ENCODE peak calls at places on chromosomes 4 and X, in nine cellular contexts. T, U, Z, X, V, F, J, N and E are unnamed samples.

GRCh38 chrX:1249101-1249887 is 19.3 kb upstream of the CSF2RA start:
- DNase-seq in U (peak; percentile 97), T (no peak), Z (no peak), V (peak; percentile 40), F (peak; percentile 79), N (peak; percentile 36), X (peak; percentile 82), J (peak; percentile 36), E (peak; percentile 67)

GRCh38 chr4:118158946-118159345 is 124.7 kb downstream of the NDST3 start:
- DNase-seq in U (no peak), X (peak; percentile 5), F (no peak), Z (no peak), J (no peak), T (no peak), V (no peak), N (no peak), E (no peak)

GRCh38 chr4:153465583-153465921 is 608 bp upstream of the TMEM131L start:
- DNase-seq in X (peak; percentile 54), Z (peak; percentile 16), U (peak; percentile 66), T (peak; percentile 56), J (peak; percentile 55), N (peak; percentile 75), F (no peak), V (peak; percentile 65), E (peak; percentile 75)

GRCh38 chr4:8153441-8153840 is 5.2 kb downstream of the ABLIM2 start:
- DNase-seq in V (no peak), N (no peak), T (no peak), X (no peak), U (no peak), F (no peak), J (no peak), Z (no peak), E (no peak)

GRCh38 chr4:118112647-118113046 is 78.4 kb downstream of the NDST3 start:
- DNase-seq in V (no peak), J (no peak), F (no peak), N (peak; percentile 10), T (no peak), Z (no peak), X (no peak), U (no peak), E (no peak)

GRCh38 chrX:6500717-6501116 is 34.2 kb downstream of the VCX3A start:
- DNase-seq in N (no peak), U (no peak), J (no peak), T (no peak), V (no peak), Z (no peak), X (no peak), F (no peak), E (no peak)

GRCh38 chr4:74738756-74739155 is 55.6 kb downstream of the BTC start:
- DNase-seq in X (no peak), T (no peak), Z (no peak), F (no peak), V (peak; percentile 89), J (no peak), U (no peak), N (peak; percentile 19), E (no peak)

GRCh38 chr4:187357861-187358260 is 634.2 kb upstream of the FAT1 start:
- DNase-seq in Z (no peak), X (no peak), V (no peak), F (no peak), N (no peak), U (no peak), J (no peak), T (no peak), E (no peak)

GRCh38 chr4:4985844-4986243 is 33.4 kb downstream of the CYTL1 start:
- DNase-seq in N (peak; percentile 52), X (peak; percentile 42), T (no peak), V (peak; percentile 16), Z (no peak), J (no peak), U (peak; percentile 65), F (no peak), E (peak; percentile 49)

GRCh38 chrX:70293621-70294020 is 3.7 kb downstream of the KIF4A start:
- DNase-seq in Z (no peak), U (no peak), F (no peak), J (no peak), X (no peak), T (no peak), N (peak; percentile 30), V (no peak), E (no peak)

GRCh38 chrX:29044802-29045201 is 457.6 kb downstream of the IL1RAPL1 start:
- DNase-seq in T (no peak), J (no peak), V (peak; percentile 24), U (no peak), F (no peak), X (no peak), Z (no peak), N (no peak), E (no peak)

GRCh38 chr4:19486400-19486799 is 765.3 kb upstream of the SLIT2 start:
- DNase-seq in J (no peak), T (no peak), F (no peak), V (no peak), X (peak; percentile 5), U (no peak), Z (no peak), N (no peak), E (no peak)

GRCh38 chr4:113114884-113115283 is 65.4 kb downstream of the ANK2 start:
- DNase-seq in Z (no peak), U (peak; percentile 23), F (no peak), J (no peak), V (no peak), T (no peak), N (no peak), X (no peak), E (no peak)

GRCh38 chrX:10615931-10616780 is 4.2 kb downstream of the MID1 start:
- DNase-seq in J (peak; percentile 58), Z (no peak), X (peak; percentile 75), N (peak; percentile 53), V (peak; percentile 73), F (peak; percentile 51), U (peak; percentile 84), T (peak; percentile 44), E (peak; percentile 77)

GRCh38 chr4:128574706-128575105 is 234.8 kb upstream of the JADE1 start:
- DNase-seq in Z (peak; percentile 40), J (peak; percentile 90), T (peak; percentile 80), N (peak; percentile 58), F (peak; percentile 59), U (peak; percentile 92), X (peak; percentile 86), V (no peak), E (peak; percentile 97)

GRCh38 chr4:159227984-159228383 is 125.1 kb downstream of the RAPGEF2 start:
- DNase-seq in T (no peak), V (peak; percentile 89), J (peak; percentile 59), U (peak; percentile 94), Z (peak; percentile 48), F (no peak), N (peak; percentile 82), X (peak; percentile 63), E (no peak)

GRCh38 chr4:81255524-81255923 is 40.5 kb upstream of the PRKG2 start:
- DNase-seq in T (no peak), U (no peak), F (no peak), J (no peak), V (peak; percentile 80), N (peak; percentile 90), Z (no peak), X (no peak), E (no peak)

GRCh38 chr4:185201983-185202962 is 1.5 kb downstream of the CFAP97 start:
- DNase-seq in Z (no peak), U (peak; percentile 96), F (no peak), X (peak; percentile 32), J (peak; percentile 39), V (peak; percentile 45), T (peak; percentile 55), N (peak; percentile 30), E (no peak)
- H3K4me3 ChIP-seq in Z (peak overlapping the region; percentile 63), U (no peak overlapping the region), F (no peak overlapping the region), X (peak overlapping the region; percentile 76), J (no peak overlapping the region), V (peak overlapping the region; percentile 90), T (peak overlapping the region; percentile 70), N (peak overlapping the region; percentile 88), E (peak overlapping the region; percentile 79)

DNA sequence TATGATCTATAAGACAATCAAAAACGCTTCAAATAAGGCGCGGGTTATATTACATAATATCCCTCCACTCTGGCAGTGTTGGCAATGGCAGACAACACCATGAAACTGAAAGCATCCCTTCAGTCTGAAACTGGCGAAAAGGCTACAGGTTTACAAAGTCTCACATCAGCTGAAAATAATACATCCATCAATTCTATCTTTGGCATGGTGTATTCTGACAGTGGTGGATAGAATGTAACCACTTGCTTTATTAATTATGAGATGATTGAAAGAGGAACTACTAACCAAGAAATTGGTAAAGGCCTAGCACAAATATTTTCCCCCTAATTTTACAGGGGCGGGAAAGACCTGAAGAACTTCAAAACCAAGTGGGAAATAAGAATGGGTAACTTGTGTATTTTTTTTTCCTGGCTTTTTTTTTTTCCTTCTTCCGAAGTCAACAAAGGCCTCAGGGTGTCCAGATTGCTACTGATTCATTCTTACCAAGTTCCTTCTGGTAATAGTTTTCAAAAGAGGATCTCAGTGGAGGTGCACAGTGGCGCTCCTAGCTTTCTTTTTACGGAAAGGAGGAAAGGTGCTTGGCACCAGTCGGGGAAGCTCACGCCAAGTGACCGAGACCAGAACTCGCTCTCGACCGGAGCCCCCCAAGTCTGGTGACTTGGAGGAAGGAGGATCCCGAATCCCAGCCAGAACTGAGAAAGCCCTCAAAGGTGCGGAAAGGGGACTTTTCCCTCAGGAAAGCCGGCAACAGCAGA is 659 bp downstream of the UBA6 start:
- DNase-seq in T (no peak), X (no peak), Z (no peak), U (no peak), V (peak; percentile 27), N (peak; percentile 64), J (no peak), F (no peak), E (peak; percentile 72)
- H3K9ac ChIP-seq in T (peak overlapping the region; percentile 92), X (peak overlapping the region; percentile 88), Z (peak overlapping the region; percentile 91), U (peak overlapping the region; percentile 87), V (peak overlapping the region; percentile 94), N (peak overlapping the region; percentile 92), J (peak overlapping the region; percentile 92), F (peak overlapping the region; percentile 73), E (peak overlapping the region; percentile 97)

GRCh38 chrX:37818031-37818430 is 29.3 kb downstream of the DYNLT3 start:
- DNase-seq in T (no peak), N (no peak), J (peak; percentile 36), V (no peak), U (no peak), Z (no peak), F (no peak), X (no peak), E (peak; percentile 91)
- H3K4me1 ChIP-seq in T (no peaks in the 10 kb centered on the region), N (no peaks in the 10 kb centered on the region), J (no peaks in the 10 kb centered on the region), V (no peaks in the 10 kb centered on the region), U (no peaks in the 10 kb centered on the region), Z (no peaks in the 10 kb centered on the region), F (no peaks in the 10 kb centered on the region), X (no peaks in the 10 kb centered on the region), E (peaks cover 77% of the 10 kb centered on the region)

DNA sequence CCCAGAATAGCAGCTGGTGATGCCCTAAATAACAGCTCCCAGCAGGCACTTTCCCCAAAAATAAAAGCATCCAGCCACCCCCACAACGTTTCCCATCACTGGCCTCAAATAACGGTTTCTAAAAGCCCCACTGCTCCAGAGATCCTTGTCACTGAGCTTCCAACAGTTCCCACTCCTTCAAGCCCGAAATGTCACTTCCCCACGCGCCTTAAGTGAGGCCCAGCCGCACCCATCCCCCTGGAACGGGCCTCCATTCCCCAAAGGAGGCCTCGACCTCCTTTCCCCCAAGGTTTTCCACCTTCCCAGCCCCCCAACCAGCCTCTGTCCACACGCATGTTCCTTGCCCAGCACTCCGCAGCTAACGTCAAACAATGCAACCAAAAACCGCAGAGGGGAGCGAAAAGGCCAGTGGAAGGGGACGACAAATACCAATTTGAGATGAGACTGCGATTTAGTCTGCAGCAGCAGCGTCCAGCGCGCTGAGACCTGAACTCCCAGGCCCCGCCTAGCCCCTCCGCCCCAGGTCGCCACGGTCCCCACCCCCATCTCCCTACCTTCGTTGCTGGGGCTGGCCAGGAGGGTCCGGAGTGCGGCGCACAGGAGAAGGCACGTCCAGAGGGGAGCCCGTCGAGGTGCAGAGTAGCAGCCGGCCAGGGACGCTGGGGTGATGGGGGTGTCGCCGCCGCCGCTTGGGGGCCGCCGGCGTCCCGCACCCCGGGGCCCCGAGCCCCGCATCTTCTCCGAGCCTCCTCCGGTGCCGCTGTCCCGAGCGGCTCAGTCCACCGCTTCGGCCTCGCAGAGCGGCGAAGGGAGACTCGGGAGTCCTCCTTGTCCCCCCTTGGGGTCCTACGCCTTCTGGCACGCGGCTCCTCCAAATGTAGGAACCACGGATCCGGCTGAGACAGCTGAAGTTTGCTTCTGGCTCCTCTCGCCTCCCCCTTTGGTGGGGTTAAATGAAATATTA is 999 bp downstream of the EPHA5 start:
- DNase-seq in Z (no peak), F (no peak), V (peak; percentile 59), U (peak; percentile 38), T (no peak), N (peak; percentile 11), J (no peak), X (peak; percentile 58), E (no peak)
- H3K4me3 ChIP-seq in Z (no peak overlapping the region), F (peak overlapping the region; percentile 51), V (peak overlapping the region; percentile 77), U (peak overlapping the region; percentile 35), T (no peak overlapping the region), N (peak overlapping the region; percentile 67), J (peak overlapping the region; percentile 14), X (peak overlapping the region; percentile 56), E (no peak overlapping the region)